ENCODE peak calls at places on chromosome 11, in six cellular contexts. O is ascending aorta, M is SK-N-SH, X is A549, C is GM06990, W is H9. H is an unnamed sample.

GRCh38 chr11:65516135-65516968 is 8.5 kb upstream of the SCYL1 start:
- DNase-seq in O (no peak), M (no peak), X (no peak), C (no peak), W (no peak), H (no peak)

GRCh38 chr11:19672591-19673206 is 39.9 kb upstream of the NAV2 start:
- DNase-seq in O (peak; percentile 35), M (no peak), X (no peak), C (no peak), W (no peak), H (no peak)

GRCh38 chr11:66414120-66414934 is 6.5 kb upstream of the NPAS4 start:
- DNase-seq in O (no peak), M (no peak), X (no peak), C (no peak), W (peak; percentile 70), H (no peak)

GRCh38 chr11:56841210-56841810 is 92.8 kb upstream of the OR9G4 start:
- DNase-seq in O (no peak), M (peak; percentile 60), X (peak; percentile 35), C (peak; percentile 6), W (peak; percentile 45), H (no peak)

GRCh38 chr11:26331911-26332571 is at the start of gene ANO3:
- DNase-seq in O (no peak), M (peak; percentile 88), X (peak; percentile 70), C (peak; percentile 29), W (peak; percentile 97), H (peak; percentile 93)

GRCh38 chr11:13042873-13043338 is 33.8 kb downstream of the RASSF10 start:
- DNase-seq in O (no peak), M (no peak), X (no peak), C (no peak), W (no peak), H (no peak)

GRCh38 chr11:12799373-12799835 is 125.2 kb downstream of the TEAD1 start:
- DNase-seq in O (no peak), M (no peak), X (no peak), C (no peak), W (no peak), H (no peak)

GRCh38 chr11:35303596-35304392 is 115.6 kb downstream of the SLC1A2 start:
- DNase-seq in O (peak; percentile 83), M (no peak), X (peak; percentile 55), C (no peak), W (no peak), H (no peak)

GRCh38 chr11:66936326-66936725 is 21.9 kb downstream of the PC start:
- DNase-seq in O (no peak), M (no peak), X (no peak), C (no peak), W (no peak), H (no peak)

GRCh38 chr11:75492181-75492820 is 33.4 kb downstream of the GDPD5 start:
- DNase-seq in O (no peak), M (no peak), X (no peak), C (peak; percentile 56), W (peak; percentile 75), H (no peak)

GRCh38 chr11:111598546-111598945 is 3.7 kb upstream of the SIK2 start:
- DNase-seq in O (no peak), M (no peak), X (no peak), C (no peak), W (no peak), H (no peak)

GRCh38 chr11:17537261-17537660 is 7.0 kb downstream of the USH1C start:
- DNase-seq in O (no peak), M (no peak), X (no peak), C (no peak), W (no peak), H (no peak)

GRCh38 chr11:115740365-115740764 is 236.2 kb upstream of the CADM1 start:
- DNase-seq in O (no peak), M (no peak), X (no peak), C (no peak), W (no peak), H (no peak)

GRCh38 chr11:2399488-2400068 is 972 bp upstream of the TSSC4 start:
- DNase-seq in O (peak; percentile 78), M (no peak), X (peak; percentile 31), C (no peak), W (peak; percentile 70), H (no peak)

GRCh38 chr11:26905368-26905767 is 88.5 kb upstream of the FIBIN start:
- DNase-seq in O (no peak), M (peak; percentile 2), X (no peak), C (no peak), W (peak; percentile 31), H (no peak)

GRCh38 chr11:118614511-118614910 is 7.1 kb downstream of the PHLDB1 start:
- DNase-seq in O (peak; percentile 55), M (no peak), X (no peak), C (no peak), W (peak; percentile 33), H (no peak)

GRCh38 chr11:100739636-100740035 is 52.5 kb downstream of the ARHGAP42 start:
- DNase-seq in O (no peak), M (no peak), X (no peak), C (no peak), W (no peak), H (no peak)

GRCh38 chr11:110069158-110069737 is 23.9 kb upstream of the ZC3H12C start:
- DNase-seq in O (peak; percentile 73), M (no peak), X (no peak), C (no peak), W (no peak), H (no peak)

GRCh38 chr11:43944761-43945311 is 2.4 kb downstream of the C11orf96 start:
- DNase-seq in O (peak; percentile 86), M (peak; percentile 72), X (peak; percentile 79), C (peak; percentile 38), W (peak; percentile 81), H (no peak)

GRCh38 chr11:132301465-132301864 is 931.0 kb downstream of the NTM start:
- DNase-seq in O (no peak), M (no peak), X (no peak), C (no peak), W (no peak), H (no peak)

GRCh38 chr11:19879309-19880087 is 166.9 kb downstream of the NAV2 start:
- DNase-seq in O (no peak), M (no peak), X (no peak), C (no peak), W (no peak), H (no peak)

GRCh38 chr11:94800394-94800793 is 32.2 kb downstream of the AMOTL1 start:
- DNase-seq in O (peak; percentile 71), M (no peak), X (no peak), C (no peak), W (no peak), H (no peak)

GRCh38 chr11:10414659-10415058 is 40.4 kb upstream of the AMPD3 start:
- DNase-seq in O (peak; percentile 75), M (no peak), X (no peak), C (peak; percentile 9), W (no peak), H (no peak)

GRCh38 chr11:78414321-78415051 is 3.1 kb downstream of the GAB2 start:
- DNase-seq in O (no peak), M (peak; percentile 30), X (peak; percentile 44), C (no peak), W (no peak), H (no peak)

GRCh38 chr11:110951609-110952008 is 239.4 kb upstream of the ARHGAP20 start:
- DNase-seq in O (no peak), M (no peak), X (no peak), C (peak; percentile 2), W (no peak), H (no peak)

GRCh38 chr11:109026891-109027489 is 362.1 kb downstream of the DDX10 start:
- DNase-seq in O (no peak), M (no peak), X (no peak), C (no peak), W (no peak), H (no peak)

GRCh38 chr11:66864924-66865697 is 8.2 kb downstream of the LRFN4 start:
- DNase-seq in O (no peak), M (no peak), X (no peak), C (no peak), W (no peak), H (no peak)

GRCh38 chr11:46982797-46983452 is 46.4 kb downstream of the CSTPP1 start:
- DNase-seq in O (no peak), M (no peak), X (no peak), C (no peak), W (no peak), H (no peak)

GRCh38 chr11:46991391-46991790 is 54.8 kb downstream of the CSTPP1 start:
- DNase-seq in O (no peak), M (no peak), X (no peak), C (no peak), W (no peak), H (no peak)

GRCh38 chr11:46983598-46983997 is 47.0 kb downstream of the CSTPP1 start:
- DNase-seq in O (no peak), M (no peak), X (no peak), C (no peak), W (no peak), H (no peak)

GRCh38 chr11:46984987-46985386 is 48.4 kb downstream of the CSTPP1 start:
- DNase-seq in O (no peak), M (no peak), X (no peak), C (no peak), W (no peak), H (no peak)

GRCh38 chr11:46987183-46987582 is 50.6 kb downstream of the CSTPP1 start:
- DNase-seq in O (no peak), M (no peak), X (no peak), C (no peak), W (peak; percentile 38), H (no peak)
- TF ChIP-seq CTCF in O (no peak), M (peak; percentile 8), X (no peak), C (no peak), W (peak; percentile 52), H (no peak)

GRCh38 chr11:120587299-120587698 is 75.8 kb downstream of the GRIK4 start:
- DNase-seq in O (no peak), M (no peak), X (no peak), C (no peak), W (no peak), H (no peak)
- TF ChIP-seq CTCF in O (no peak), M (no peak), X (no peak), C (no peak), W (no peak), H (no peak)

GRCh38 chr11:93704237-93704636 is 37.1 kb downstream of the TAF1D start:
- DNase-seq in O (no peak), M (no peak), X (no peak), C (no peak), W (no peak), H (no peak)
- TF ChIP-seq CTCF in O (no peak), M (no peak), X (no peak), C (no peak), W (peak; percentile 41), H (no peak)

DNA sequence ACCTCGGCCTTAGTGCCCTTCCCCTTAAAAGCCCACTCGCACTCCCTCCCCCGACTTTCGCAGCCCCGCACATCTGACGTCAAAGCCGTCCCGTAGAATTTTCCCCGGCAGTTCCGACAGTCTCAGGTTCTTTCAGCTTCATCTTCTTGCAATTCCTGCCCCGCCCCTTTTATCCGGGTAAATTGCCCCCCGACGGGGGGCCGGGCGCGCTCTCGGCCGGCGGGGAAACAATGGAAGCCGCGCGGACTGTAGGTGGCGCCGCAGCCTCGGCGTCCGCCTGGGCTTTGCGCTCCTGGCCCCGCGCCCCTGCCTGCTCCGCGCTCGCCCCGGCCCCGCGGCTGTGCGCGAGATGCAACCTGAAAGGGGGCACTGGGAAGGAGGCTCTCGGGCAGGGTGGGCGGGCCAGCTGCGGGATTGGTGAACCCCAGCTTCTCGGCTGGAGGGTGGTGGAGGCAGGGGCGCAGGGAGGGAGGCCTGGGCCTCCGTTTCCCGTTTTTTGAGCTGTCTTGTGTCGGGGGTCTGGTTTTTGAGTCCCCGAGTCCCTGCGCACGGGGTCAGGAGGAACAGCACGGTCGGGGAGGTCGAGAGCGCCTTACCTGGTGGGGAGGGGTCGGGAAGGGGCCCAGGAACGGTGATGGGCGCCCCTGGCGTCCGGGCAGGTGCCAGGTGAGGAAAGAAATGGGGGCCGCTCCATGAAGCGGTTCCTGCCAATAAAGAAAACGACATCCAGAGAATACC is 855 bp upstream of the FGF19 start:
- DNase-seq in O (no peak), M (peak; percentile 91), X (peak; percentile 60), C (no peak), W (peak; percentile 94), H (no peak)
- TF ChIP-seq CTCF in O (peak; percentile 54), M (peak; percentile 68), X (peak; percentile 89), C (no peak), W (peak; percentile 74), H (peak; percentile 86)